ENCODE peak calls at places on chromosomes 7 and 10, in ten cellular contexts. A, M, G, R, Z, O, C, F, X and Y are unnamed samples.

GRCh38 chr7:28069788-28070187 is 110.8 kb downstream of the JAZF1 start:
- DNase-seq in C (no peak), G (peak; percentile 78), X (peak; percentile 50), Z (no peak), A (no peak), R (peak; percentile 66), F (no peak), O (no peak), M (peak; percentile 65), Y (no peak)

GRCh38 chr7:106421181-106421762 is 136.5 kb upstream of the NAMPT start:
- DNase-seq in Z (peak; percentile 45), G (peak; percentile 96), A (peak; percentile 93), R (peak; percentile 81), X (peak; percentile 65), M (peak; percentile 72), O (no peak), C (peak; percentile 79), F (no peak), Y (no peak)

GRCh38 chr10:50480054-50481007 is 143.4 kb downstream of the SGMS1 start:
- DNase-seq in C (no peak), F (no peak), A (no peak), M (no peak), X (no peak), G (no peak), R (no peak), Z (no peak), O (no peak), Y (no peak)

GRCh38 chr10:47140752-47141348 is 159.1 kb upstream of the GDF10 start:
- DNase-seq in O (no peak), Z (no peak), F (no peak), A (no peak), R (no peak), X (no peak), C (no peak), M (no peak), G (no peak), Y (no peak)

GRCh38 chr10:95048206-95048605 is 21.1 kb downstream of the CYP2C8 start:
- DNase-seq in R (no peak), C (no peak), Z (no peak), O (no peak), X (no peak), F (no peak), G (no peak), M (no peak), A (no peak), Y (no peak)

GRCh38 chr10:70880077-70880534 is 8.3 kb downstream of the PCBD1 start:
- DNase-seq in O (no peak), M (peak; percentile 88), Z (peak; percentile 86), F (peak; percentile 93), C (peak; percentile 70), G (peak; percentile 53), A (peak; percentile 80), R (peak; percentile 77), X (peak; percentile 83), Y (peak; percentile 89)

GRCh38 chr10:103696411-103697145 is 158.8 kb downstream of the SH3PXD2A start:
- DNase-seq in R (no peak), G (peak; percentile 94), O (no peak), Z (no peak), A (no peak), X (peak; percentile 74), F (no peak), C (peak; percentile 81), M (peak; percentile 63), Y (peak; percentile 88)

GRCh38 chr7:37410305-37411209 is 38.1 kb downstream of the ELMO1 start:
- DNase-seq in R (no peak), X (no peak), A (no peak), Z (no peak), O (no peak), G (no peak), F (no peak), M (no peak), C (no peak), Y (no peak)

GRCh38 chr10:29648114-29648982 is 13.6 kb upstream of the SVIL start:
- DNase-seq in G (peak; percentile 49), F (no peak), A (no peak), M (no peak), R (no peak), Z (no peak), C (no peak), O (no peak), X (no peak), Y (no peak)

GRCh38 chr10:28676297-28676967 is 889 bp upstream of the BAMBI start:
- DNase-seq in R (no peak), O (no peak), F (no peak), C (no peak), Z (peak; percentile 40), M (no peak), G (no peak), A (no peak), X (peak; percentile 23), Y (peak; percentile 91)

GRCh38 chr7:149325248-149325647 is 63.3 kb downstream of the ZNF783 start:
- DNase-seq in A (no peak), R (no peak), M (no peak), G (no peak), Z (no peak), O (no peak), F (no peak), X (no peak), C (no peak), Y (no peak)

GRCh38 chr7:17660116-17660515 is 280.2 kb downstream of the SNX13 start:
- DNase-seq in O (no peak), A (no peak), Z (no peak), R (no peak), X (no peak), M (no peak), G (peak; percentile 77), C (no peak), F (no peak), Y (no peak)

GRCh38 chr7:30226593-30227268 is 57.7 kb upstream of the ZNRF2 start:
- DNase-seq in X (no peak), O (no peak), Z (peak; percentile 70), M (peak; percentile 70), C (no peak), G (no peak), A (no peak), R (no peak), F (no peak), Y (peak; percentile 90)

GRCh38 chr7:153509763-153510162 is 542.4 kb upstream of the DPP6 start:
- DNase-seq in Z (no peak), O (no peak), C (no peak), X (no peak), F (no peak), M (no peak), R (no peak), G (no peak), A (no peak), Y (no peak)

GRCh38 chr7:77685219-77685618 is 11.0 kb upstream of the RSBN1L start:
- DNase-seq in G (peak; percentile 6), R (no peak), C (no peak), A (no peak), M (peak; percentile 23), O (no peak), X (no peak), Z (peak; percentile 46), F (no peak), Y (peak; percentile 56)

GRCh38 chr10:6583447-6583846 is 3.4 kb upstream of the PRKCQ start:
- DNase-seq in R (no peak), F (no peak), Z (no peak), O (no peak), G (no peak), A (no peak), X (no peak), C (no peak), M (no peak), Y (no peak)

GRCh38 chr10:98337484-98337883 is 69.5 kb upstream of the LOXL4 start:
- DNase-seq in A (no peak), C (no peak), O (no peak), X (no peak), F (no peak), M (no peak), G (no peak), Z (no peak), R (no peak), Y (no peak)

GRCh38 chr10:34537629-34538231 is 277.4 kb downstream of the PARD3 start:
- DNase-seq in O (no peak), X (no peak), M (no peak), C (no peak), A (no peak), R (no peak), G (no peak), Z (no peak), F (no peak), Y (no peak)

GRCh38 chr7:98366562-98366938 is 34.3 kb downstream of the BAIAP2L1 start:
- DNase-seq in C (no peak), O (no peak), G (no peak), Z (no peak), R (no peak), F (no peak), M (no peak), X (no peak), A (no peak), Y (no peak)

DNA sequence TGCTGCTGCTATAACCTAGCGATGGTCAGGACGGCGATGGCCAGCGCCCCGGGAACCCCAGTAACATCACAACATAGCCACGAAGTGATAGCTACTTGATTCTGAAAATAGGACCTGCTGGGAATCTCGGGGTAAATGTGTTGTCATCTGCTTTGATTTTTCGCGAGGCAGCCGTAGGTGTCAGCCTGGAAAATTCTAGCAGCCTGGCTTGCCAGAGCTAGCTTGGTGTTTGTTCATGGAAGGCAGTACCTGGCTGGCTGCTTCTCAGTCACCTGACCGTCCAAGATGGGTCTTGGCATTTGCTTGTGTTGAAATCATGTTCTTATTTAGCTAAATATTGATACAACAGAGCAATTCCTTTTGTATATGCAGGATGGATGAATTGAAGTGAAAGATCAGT is 82.4 kb upstream of the BTBD16 start:
- DNase-seq in F (no peak), G (no peak), R (peak; percentile 42), C (no peak), Z (no peak), O (no peak), X (no peak), A (no peak), M (no peak), Y (no peak)
- H3K27ac ChIP-seq in F (no peak overlapping the region), G (no peak overlapping the region), R (no peak overlapping the region), C (no peak overlapping the region), Z (no peak overlapping the region), O (no peak overlapping the region), X (peak overlapping the region; percentile 9), A (no peak overlapping the region), M (no peak overlapping the region), Y (peak overlapping the region; percentile 64)

GRCh38 chr7:133576769-133577168 is 323.9 kb downstream of the EXOC4 start:
- DNase-seq in F (no peak), O (no peak), Z (no peak), C (no peak), M (no peak), R (no peak), X (no peak), G (no peak), A (no peak), Y (no peak)
- H3K27ac ChIP-seq in F (no peak overlapping the region), O (no peak overlapping the region), Z (no peak overlapping the region), C (no peak overlapping the region), M (no peak overlapping the region), R (no peak overlapping the region), X (no peak overlapping the region), G (no peak overlapping the region), A (no peak overlapping the region), Y (no peak overlapping the region)

GRCh38 chr7:2666588-2667250 is 21.3 kb upstream of the AMZ1 start:
- DNase-seq in O (no peak), Z (no peak), C (peak; percentile 30), M (no peak), F (no peak), G (no peak), A (no peak), X (no peak), R (no peak), Y (no peak)
- H3K27ac ChIP-seq in O (no peak overlapping the region), Z (no peak overlapping the region), C (no peak overlapping the region), M (no peak overlapping the region), F (no peak overlapping the region), G (no peak overlapping the region), A (no peak overlapping the region), X (no peak overlapping the region), R (no peak overlapping the region), Y (no peak overlapping the region)

GRCh38 chr7:123663200-123663599 is 7.5 kb downstream of the LMOD2 start:
- DNase-seq in A (no peak), F (no peak), C (no peak), R (no peak), O (no peak), M (no peak), X (no peak), Z (no peak), G (no peak), Y (no peak)
- H3K27ac ChIP-seq in A (no peak overlapping the region), F (no peak overlapping the region), C (no peak overlapping the region), R (no peak overlapping the region), O (no peak overlapping the region), M (no peak overlapping the region), X (no peak overlapping the region), Z (no peak overlapping the region), G (no peak overlapping the region), Y (no peak overlapping the region)